ENCODE peak calls at places on chromosome 13, in six cellular contexts. D is neural progenitor cell, H is suprapubic skin, B is AG10803, S is stomach, W is pancreas. I is an unnamed sample.

GRCh38 chr13:97256343-97256783 is 34.2 kb downstream of the MBNL2 start:
- DNase-seq in B (peak), H (no peak), S (no peak), D (no peak), W (peak), I (peak)

GRCh38 chr13:77196052-77196618 is 130.8 kb downstream of the MYCBP2 start:
- DNase-seq in W (no peak), S (no peak), H (no peak), D (peak), B (no peak), I (peak)

GRCh38 chr13:30334663-30335386 is 27.5 kb upstream of the KATNAL1 start:
- DNase-seq in S (no peak), D (peak), H (no peak), B (no peak), W (peak), I (peak)

GRCh38 chr13:95523598-95523997 is 28.9 kb upstream of the CLDN10 start:
- DNase-seq in D (no peak), W (no peak), B (no peak), S (no peak), H (no peak), I (no peak)

GRCh38 chr13:110308377-110309158 is 1.5 kb downstream of the COL4A2 start:
- DNase-seq in H (no peak), B (peak), S (no peak), W (no peak), D (peak), I (peak)

GRCh38 chr13:112455476-112456059 is 79.4 kb downstream of the SPACA7 start:
- DNase-seq in B (no peak), S (no peak), W (no peak), H (no peak), D (no peak), I (no peak)

GRCh38 chr13:108996430-108996829 is 367.0 kb downstream of the MYO16 start:
- DNase-seq in H (no peak), D (no peak), B (no peak), S (no peak), W (no peak), I (no peak)

GRCh38 chr13:95139186-95139585 is 162.1 kb downstream of the ABCC4 start:
- DNase-seq in B (no peak), D (no peak), W (no peak), H (no peak), S (no peak), I (no peak)

GRCh38 chr13:73622375-73622774 is 511.8 kb downstream of the KLF12 start:
- DNase-seq in H (no peak), B (no peak), W (no peak), D (no peak), S (no peak), I (peak)

GRCh38 chr13:68996671-68997030 is 1111.0 kb upstream of the ATXN8OS start:
- DNase-seq in H (no peak), D (no peak), B (no peak), W (no peak), S (no peak), I (no peak)

GRCh38 chr13:48401480-48401879 is 11.4 kb downstream of the LPAR6 start:
- DNase-seq in D (no peak), W (no peak), H (no peak), S (no peak), B (peak), I (no peak)

GRCh38 chr13:42137856-42138537 is 89.5 kb downstream of the DGKH start:
- DNase-seq in D (no peak), S (no peak), H (no peak), W (no peak), B (peak), I (peak)

GRCh38 chr13:45063261-45063870 is 56.9 kb upstream of the GTF2F2 start:
- DNase-seq in D (no peak), H (no peak), W (no peak), B (peak), S (no peak), I (peak)

DNA sequence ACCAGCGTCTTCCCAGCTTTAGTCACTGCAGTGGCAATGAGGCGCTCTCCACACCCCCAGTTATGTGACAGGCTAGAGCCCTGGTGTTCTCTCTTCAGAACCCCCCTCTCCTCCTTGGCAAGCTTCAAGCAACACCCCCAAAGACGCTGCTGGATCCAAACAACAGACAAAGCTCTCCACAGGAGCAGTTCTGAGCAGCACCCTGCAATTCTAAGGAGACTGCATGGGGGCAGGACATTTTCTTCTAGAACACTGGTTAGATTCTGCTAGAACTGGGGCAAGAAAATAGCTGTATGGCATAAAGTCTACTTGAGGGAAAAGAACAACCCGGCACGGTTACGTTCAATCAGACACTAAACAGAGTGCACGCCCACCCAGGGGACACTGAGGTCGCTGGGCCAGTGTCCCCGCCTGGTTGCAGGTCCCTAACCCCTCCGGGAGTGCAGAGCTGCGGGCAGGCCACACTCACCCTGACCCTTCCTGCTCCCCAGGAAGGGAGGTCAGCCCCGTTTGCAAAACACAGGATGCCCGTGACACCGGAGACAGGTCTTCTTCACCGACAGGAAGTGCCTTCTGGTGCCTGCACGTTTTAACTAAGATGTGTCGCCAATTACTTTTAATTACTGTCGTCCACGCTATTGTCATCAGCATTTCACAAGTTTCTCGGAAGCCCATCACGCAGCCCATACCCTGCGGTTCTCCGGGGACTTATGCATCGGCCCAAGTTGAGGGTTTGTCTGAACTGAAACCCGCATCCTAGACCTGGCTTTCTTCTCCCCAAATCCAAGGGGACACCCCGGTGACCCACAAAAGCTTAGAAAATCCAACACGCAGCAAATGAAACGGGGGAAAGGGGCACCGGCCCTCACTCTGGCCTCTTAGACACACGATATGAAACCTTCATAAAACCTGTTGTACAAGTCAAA is 943 bp downstream of the GJB6 start:
- DNase-seq in B (no peak), H (no peak), D (peak), S (no peak), W (no peak), I (no peak)
- H3K4me3 ChIP-seq in B (no peak), H (peak), D (peak), S (peak), W (peak), I (no peak)

GRCh38 chr13:32914686-32915085 is 101.5 kb upstream of the KL start:
- DNase-seq in B (no peak), H (no peak), W (no peak), S (no peak), D (no peak), I (no peak)

GRCh38 chr13:32905864-32906180 is 110.4 kb upstream of the KL start:
- DNase-seq in W (no peak), H (no peak), B (peak), S (no peak), D (no peak), I (peak)

GRCh38 chr13:32917504-32917903 is 98.7 kb upstream of the KL start:
- DNase-seq in B (no peak), S (no peak), H (no peak), W (no peak), D (no peak), I (peak)

GRCh38 chr13:32910530-32910929 is 105.7 kb upstream of the KL start:
- DNase-seq in B (peak), H (no peak), S (no peak), W (no peak), D (no peak), I (no peak)

DNA sequence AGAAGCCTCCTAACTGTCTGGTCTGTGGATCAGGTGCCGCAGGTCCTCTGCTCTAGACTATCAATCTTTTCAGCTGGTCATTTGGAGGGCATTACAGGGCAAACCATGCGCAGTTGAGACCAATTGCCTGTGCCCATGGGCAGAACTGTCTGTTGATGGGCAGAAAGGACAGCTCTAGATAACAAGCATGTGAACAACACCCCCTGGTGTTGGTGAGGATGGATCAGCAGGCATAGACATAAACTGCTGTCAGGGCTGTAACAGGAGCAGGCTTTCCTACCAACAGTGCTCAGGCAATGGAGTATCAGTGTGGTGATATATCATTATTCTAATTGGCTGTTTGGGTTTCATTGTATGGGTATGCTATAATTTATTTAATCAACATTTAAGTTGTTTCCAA is 104.7 kb upstream of the KL start:
- DNase-seq in H (no peak), W (no peak), D (peak), S (no peak), B (peak), I (peak)
- TF ChIP-seq CTCF in H (no peak), W (no peak), D (peak), S (no peak), B (peak), I (peak)

DNA sequence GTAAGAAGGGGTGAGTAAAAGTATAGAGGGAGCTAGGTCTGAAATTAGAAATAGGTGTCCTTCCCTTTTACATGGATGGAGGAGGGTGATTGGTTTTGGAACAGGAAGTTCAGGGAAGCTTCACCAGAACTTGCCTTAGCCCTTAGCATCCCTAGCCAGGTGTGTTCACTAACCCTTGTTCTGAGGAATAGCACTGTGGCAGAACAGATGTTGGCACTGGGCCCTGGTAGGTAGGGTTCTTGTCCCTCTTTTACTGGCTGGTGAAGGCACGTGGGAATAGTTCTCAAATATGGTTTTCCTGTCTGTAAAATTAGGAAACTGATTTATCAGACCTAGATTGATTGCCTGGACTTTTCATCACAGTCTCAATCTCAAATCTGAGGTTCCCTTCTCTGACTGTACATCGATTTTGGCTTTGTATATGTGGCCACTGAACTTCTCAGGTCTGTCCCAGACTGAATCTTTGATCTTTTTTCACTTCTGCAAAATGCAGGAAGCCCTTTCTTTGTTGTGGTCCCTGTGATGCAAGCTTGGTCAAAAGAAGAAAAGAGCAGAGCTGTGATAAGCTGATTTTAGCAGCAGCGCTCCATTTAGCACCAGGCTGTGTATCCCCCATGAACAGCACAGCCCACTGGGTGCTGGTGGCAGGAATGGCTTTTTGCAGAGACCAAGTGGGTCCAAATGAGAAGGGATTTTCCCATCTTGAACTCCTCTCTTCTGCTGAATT is 86.2 kb upstream of the HTR2A start:
- DNase-seq in S (no peak), B (no peak), W (no peak), D (no peak), H (no peak), I (no peak)
- H3K4me3 ChIP-seq in S (no peak), B (no peak), W (no peak), D (no peak), H (no peak), I (no peak)

DNA sequence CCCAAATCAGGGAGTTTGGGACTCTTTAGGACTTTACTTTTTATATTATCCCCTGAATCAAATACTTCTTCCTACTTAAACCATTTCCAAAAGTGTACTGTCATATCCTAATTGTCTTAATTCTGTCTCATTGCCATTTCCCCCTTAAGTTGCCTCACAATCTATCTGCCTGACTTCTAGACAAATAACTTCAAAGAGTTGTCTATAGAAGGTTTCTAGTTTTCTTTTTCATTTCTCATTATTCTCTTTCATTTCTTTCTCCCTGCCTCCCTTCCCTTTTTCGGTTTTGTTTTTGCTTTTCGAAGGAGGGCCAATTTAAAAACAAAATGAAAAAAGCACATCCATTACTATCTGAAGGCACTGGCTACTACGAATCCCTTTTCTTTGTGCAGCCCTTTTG is 367.2 kb downstream of the DNAJC15 start:
- DNase-seq in B (no peak), W (no peak), H (no peak), S (no peak), D (no peak), I (no peak)
- TF ChIP-seq CTCF in B (no peak), W (no peak), H (no peak), S (no peak), D (no peak), I (no peak)